ENCODE peak calls at places on chromosome 4, in six cellular contexts. V is OCI-LY7, Q is sigmoid colon, I is pancreas, S is body of pancreas, G is cardiac muscle cell. C is an unnamed sample. For H3K9me3, the result is how much of the 10 kb centered on the place peaks cover.

GRCh38 chr4:76011700-76012387 is 4.5 kb upstream of the CXCL9 start:
- DNase-seq in V (no peak), Q (no peak), I (no peak), S (no peak), G (no peak), C (no peak)

GRCh38 chr4:37948542-37948941 is 11.7 kb upstream of the PTTG2 start:
- DNase-seq in V (no peak), Q (no peak), I (no peak), S (no peak), G (no peak), C (no peak)

GRCh38 chr4:55838356-55838755 is 15.1 kb upstream of the EXOC1 start:
- DNase-seq in V (no peak), Q (no peak), I (no peak), S (no peak), G (no peak), C (no peak)

GRCh38 chr4:26069218-26069617 is 155.2 kb downstream of the SMIM20 start:
- DNase-seq in V (peak), Q (no peak), I (no peak), S (no peak), G (peak), C (no peak)

GRCh38 chr4:38574559-38575333 is 89.3 kb upstream of the KLF3 start:
- DNase-seq in V (no peak), Q (no peak), I (no peak), S (no peak), G (no peak), C (no peak)

GRCh38 chr4:140004580-140005314 is 149.2 kb downstream of the MAML3 start:
- DNase-seq in V (no peak), Q (peak), I (peak), S (peak), G (peak), C (peak)

GRCh38 chr4:7108046-7108625 is 40.3 kb upstream of the GRPEL1 start:
- DNase-seq in V (no peak), Q (no peak), I (no peak), S (no peak), G (no peak), C (no peak)

GRCh38 chr4:97994765-97995465 is 148.4 kb downstream of the STPG2 start:
- DNase-seq in V (no peak), Q (no peak), I (no peak), S (no peak), G (no peak), C (no peak)

GRCh38 chr4:56773346-56773745 is 48.2 kb downstream of the SPINK2 start:
- DNase-seq in V (no peak), Q (no peak), I (no peak), S (no peak), G (no peak), C (no peak)

GRCh38 chr4:4415107-4415805 is 28.4 kb downstream of the NSG1 start:
- DNase-seq in V (no peak), Q (peak), I (no peak), S (no peak), G (no peak), C (peak)

GRCh38 chr4:183011213-183011907 is 87.7 kb upstream of the WWC2 start:
- DNase-seq in V (no peak), Q (no peak), I (no peak), S (no peak), G (no peak), C (no peak)

GRCh38 chr4:1384675-1385372 is 21.4 kb downstream of the NKX1-1 start:
- DNase-seq in V (no peak), Q (peak), I (no peak), S (peak), G (no peak), C (peak)

GRCh38 chr4:7473096-7473495 is 38.4 kb upstream of the PSAPL1 start:
- DNase-seq in V (no peak), Q (no peak), I (no peak), S (no peak), G (no peak), C (no peak)

GRCh38 chr4:1730532-1731135 is 9.3 kb downstream of the TACC3 start:
- DNase-seq in V (no peak), Q (no peak), I (no peak), S (no peak), G (no peak), C (no peak)

GRCh38 chr4:148831945-148832344 is 389.7 kb upstream of the NR3C2 start:
- DNase-seq in V (no peak), Q (no peak), I (no peak), S (no peak), G (no peak), C (no peak)

GRCh38 chr4:186029731-186030421 is 39.1 kb upstream of the TLR3 start:
- DNase-seq in V (no peak), Q (peak), I (peak), S (peak), G (no peak), C (peak)

GRCh38 chr4:95572304-95572991 is 23.7 kb upstream of the UNC5C start:
- DNase-seq in V (no peak), Q (peak), I (no peak), S (peak), G (peak), C (peak)

GRCh38 chr4:145207934-145208333 is 27.5 kb upstream of the OTUD4 start:
- DNase-seq in V (no peak), Q (no peak), I (no peak), S (no peak), G (no peak), C (no peak)

GRCh38 chr4:121784975-121785374 is 16.1 kb upstream of the EXOSC9 start:
- DNase-seq in V (no peak), Q (peak), I (peak), S (no peak), G (no peak), C (no peak)

GRCh38 chr4:8820178-8821102 is 51.2 kb downstream of the HMX1 start:
- DNase-seq in V (no peak), Q (peak), I (no peak), S (no peak), G (no peak), C (peak)
- H3K9me3 ChIP-seq in V (under half), Q (under half), I (under half), S (under half), G (under half), C (under half)

DNA sequence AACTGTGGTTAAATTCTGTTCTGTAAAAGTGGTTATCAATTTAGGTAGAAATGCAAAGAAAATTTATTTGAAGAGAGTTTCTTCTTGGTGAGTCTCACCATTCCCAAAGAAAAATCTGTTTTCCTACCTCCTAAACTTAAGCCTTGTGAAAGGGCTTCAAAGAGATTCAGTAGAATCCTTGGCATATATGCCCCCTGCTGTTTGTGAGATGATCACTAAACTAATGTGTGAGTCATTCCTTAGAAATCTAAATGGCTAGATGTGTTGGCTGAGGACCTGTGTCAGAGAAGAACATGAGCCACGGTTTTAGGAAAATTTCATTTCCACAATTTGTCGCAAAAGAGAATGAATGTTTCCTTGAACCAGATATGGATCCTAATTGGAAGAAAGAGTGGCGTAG is 260.9 kb downstream of the SLC7A11 start:
- DNase-seq in V (no peak), Q (no peak), I (no peak), S (no peak), G (no peak), C (no peak)
- TF ChIP-seq CTCF in V (peak), Q (no peak), I (no peak), S (no peak), G (peak), C (no peak)

GRCh38 chr4:10019521-10020051 is 1.7 kb downstream of the SLC2A9 start:
- DNase-seq in V (no peak), Q (peak), I (no peak), S (no peak), G (no peak), C (no peak)
- H3K4me3 ChIP-seq in V (no peak), Q (peak), I (peak), S (no peak), G (peak), C (peak)

GRCh38 chr4:107083-107443 is 17.2 kb upstream of the ZNF718 start:
- DNase-seq in V (no peak), Q (no peak), I (no peak), S (no peak), G (no peak), C (no peak)
- H3K9me3 ChIP-seq in V (under half), Q (under half), I (under half), S (under half), G (under half), C (half or more)

DNA sequence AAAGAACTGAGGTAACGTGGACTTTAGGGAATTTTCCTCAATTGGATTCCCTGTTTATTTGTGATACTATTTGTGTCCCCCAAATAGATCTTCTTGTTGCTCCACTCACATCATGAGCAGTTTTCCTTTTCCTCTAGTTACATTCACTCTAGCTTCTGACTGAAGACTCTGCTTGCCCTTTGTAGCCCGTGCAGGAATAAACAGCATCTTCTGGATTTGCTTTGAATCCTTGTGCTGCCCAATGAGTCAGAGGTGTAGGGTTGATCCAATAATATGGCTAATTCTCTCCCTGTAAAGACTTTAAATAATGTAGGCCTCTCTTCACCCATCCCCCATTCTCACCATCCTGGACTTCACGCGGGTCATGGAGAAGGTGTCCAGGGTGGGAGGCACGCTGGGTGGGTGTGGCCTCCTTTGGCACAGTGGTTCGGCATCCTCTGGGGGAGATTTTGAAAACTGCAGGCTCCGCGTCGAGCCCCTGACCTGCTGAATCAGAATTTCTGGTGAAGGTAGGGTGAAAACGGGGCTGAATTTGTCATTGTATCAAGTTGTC is 9.0 kb downstream of the HAND2 start:
- DNase-seq in V (no peak), Q (peak), I (no peak), S (no peak), G (peak), C (no peak)
- TF ChIP-seq CTCF in V (no peak), Q (peak), I (no peak), S (no peak), G (no peak), C (no peak)

DNA sequence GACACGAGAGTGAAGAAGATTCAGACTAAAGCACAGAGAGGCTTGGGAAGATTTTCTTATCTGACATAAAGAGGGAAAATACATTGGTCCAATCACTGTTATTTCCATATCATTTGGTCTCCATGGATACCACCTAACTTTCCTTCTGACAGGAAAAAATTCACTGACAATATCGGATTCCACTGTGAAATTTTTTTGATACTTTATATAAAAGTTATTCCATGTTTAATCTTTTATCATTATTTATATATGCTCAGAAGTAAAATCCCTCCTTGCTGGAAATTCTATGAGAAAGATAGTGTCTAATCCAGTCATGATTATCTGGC is 3.6 kb downstream of the IRF2 start:
- DNase-seq in V (no peak), Q (no peak), I (no peak), S (no peak), G (no peak), C (no peak)
- H3K4me3 ChIP-seq in V (peak), Q (no peak), I (no peak), S (no peak), G (no peak), C (no peak)

DNA sequence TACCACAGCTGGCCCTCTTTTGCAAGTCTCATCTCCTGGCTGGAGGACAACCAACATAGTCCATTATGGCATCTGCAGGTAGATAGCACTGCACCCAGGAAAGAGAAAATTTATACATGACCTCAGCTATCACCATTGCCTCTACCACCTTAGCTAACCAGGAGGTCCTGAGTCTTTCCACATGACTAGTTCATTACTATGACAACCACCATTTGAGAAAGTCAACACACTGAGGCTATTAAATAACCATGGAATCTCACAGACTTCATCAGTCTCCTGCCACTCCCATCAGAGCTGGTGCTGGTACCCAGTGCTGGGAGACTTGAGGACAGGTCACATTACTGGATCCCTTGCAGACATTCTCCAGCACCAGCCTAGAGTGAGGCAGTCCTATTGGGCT is 285.9 kb downstream of the GBA3 start:
- DNase-seq in V (no peak), Q (no peak), I (no peak), S (no peak), G (no peak), C (no peak)
- H3K9me3 ChIP-seq in V (under half), Q (under half), I (under half), S (under half), G (under half), C (under half)

DNA sequence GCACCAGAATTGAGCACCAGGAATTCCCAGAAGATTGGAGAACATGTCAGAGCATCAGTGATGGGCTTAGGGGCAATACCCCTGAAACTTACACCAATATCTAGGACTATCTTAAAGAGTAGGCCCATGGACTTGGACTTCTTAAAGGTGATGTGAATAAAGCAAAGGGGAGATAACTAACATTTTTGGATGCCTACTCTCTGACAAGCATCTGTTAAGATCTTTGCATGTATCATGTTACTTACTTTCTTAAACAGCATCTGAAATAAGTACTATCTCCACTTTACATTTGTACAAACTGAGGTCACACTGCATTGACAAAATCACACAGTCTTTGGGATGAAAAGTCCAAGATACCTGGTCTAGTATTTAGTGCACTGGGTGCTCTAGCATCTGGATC is 258.6 kb upstream of the ARSJ start:
- DNase-seq in V (no peak), Q (no peak), I (no peak), S (no peak), G (no peak), C (no peak)
- TF ChIP-seq CTCF in V (no peak), Q (no peak), I (no peak), S (no peak), G (no peak), C (no peak)

GRCh38 chr4:5708171-5708828 is at the start of gene EVC2:
- DNase-seq in V (no peak), Q (peak), I (peak), S (peak), G (peak), C (peak)

GRCh38 chr4:5707366-5708133 is 809 bp downstream of the EVC2 start:
- DNase-seq in V (no peak), Q (no peak), I (no peak), S (no peak), G (no peak), C (no peak)

GRCh38 chr4:5705672-5706310 is 2.6 kb downstream of the EVC2 start:
- DNase-seq in V (no peak), Q (no peak), I (peak), S (peak), G (peak), C (no peak)

GRCh38 chr4:5708829-5709680 is 696 bp upstream of the EVC2 start:
- DNase-seq in V (no peak), Q (peak), I (no peak), S (peak), G (peak), C (no peak)

DNA sequence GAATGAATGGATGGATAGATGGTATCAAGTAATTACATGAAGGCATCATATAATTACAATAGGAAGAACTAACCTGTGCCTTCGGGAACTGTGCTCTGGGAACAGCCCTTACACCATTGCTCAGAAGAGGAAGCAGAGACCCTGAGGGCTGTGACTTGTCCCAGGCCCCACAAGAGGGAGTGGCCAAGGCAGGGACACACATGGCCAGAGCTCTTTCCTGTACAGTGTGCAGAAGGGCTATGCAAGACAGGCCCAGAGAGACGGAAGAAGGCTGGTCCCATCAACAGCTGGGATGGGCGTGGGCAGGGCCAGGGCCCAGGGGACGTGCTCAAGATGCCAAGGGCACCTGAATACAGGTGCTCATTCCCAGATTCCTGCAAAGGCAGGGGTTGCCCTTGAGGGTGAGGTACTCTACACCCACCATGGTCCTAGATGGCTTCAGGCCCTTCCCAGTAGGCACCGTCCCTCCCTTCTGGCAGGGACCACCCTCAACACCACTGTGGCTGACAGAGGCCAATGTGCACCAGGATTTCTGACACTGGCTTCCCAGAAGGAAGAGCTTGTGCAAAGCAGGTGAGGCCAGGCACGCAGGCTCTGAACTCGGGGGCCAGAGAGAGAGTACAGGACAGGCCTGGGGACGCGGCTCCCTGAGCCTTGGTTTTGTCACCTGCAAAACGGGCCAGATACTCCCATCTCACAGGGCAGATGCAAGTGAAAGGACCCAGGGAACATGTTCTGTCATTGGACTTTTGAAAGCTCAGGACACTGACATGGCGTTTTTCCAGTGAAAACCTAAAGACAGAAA is 1.7 kb downstream of the EVC2 start:
- DNase-seq in V (no peak), Q (no peak), I (no peak), S (no peak), G (no peak), C (no peak)
- H3K4me3 ChIP-seq in V (no peak), Q (no peak), I (no peak), S (no peak), G (no peak), C (no peak)

C was measured in left lung.